ENCODE peak calls at places on chromosome 21, in ten cellular contexts. One of them, this sample, is unnamed.

GRCh38 chr21:26506951-26507350 is 66.1 kb downstream of the CYYR1 start:
- DNase-seq in GM20000: no peak
- DNase-seq in osteocyte: no peak
- DNase-seq in pancreas: no peak
- DNase-seq in kidney epithelial cell: peak; percentile 5
- DNase-seq in uterus: no peak
- DNase-seq in endothelial cell: no peak
- DNase-seq in psoas muscle: no peak
- DNase-seq in fibroblast of the aortic adventitia: peak; percentile 50
- DNase-seq in HepG2: no peak
- DNase-seq in this sample: no peak

GRCh38 chr21:46294647-46295176 is 8.6 kb downstream of the YBEY start:
- DNase-seq in uterus: no peak
- DNase-seq in HepG2: no peak
- DNase-seq in fibroblast of the aortic adventitia: peak; percentile 52
- DNase-seq in osteocyte: no peak
- DNase-seq in endothelial cell: no peak
- DNase-seq in psoas muscle: no peak
- DNase-seq in kidney epithelial cell: peak; percentile 48
- DNase-seq in GM20000: peak; percentile 74
- DNase-seq in pancreas: no peak
- DNase-seq in this sample: peak; percentile 79

GRCh38 chr21:24850121-24850520 is 757.2 kb downstream of the MRPL39 start:
- DNase-seq in fibroblast of the aortic adventitia: no peak
- DNase-seq in osteocyte: no peak
- DNase-seq in kidney epithelial cell: no peak
- DNase-seq in HepG2: no peak
- DNase-seq in pancreas: no peak
- DNase-seq in psoas muscle: no peak
- DNase-seq in endothelial cell: no peak
- DNase-seq in GM20000: no peak
- DNase-seq in uterus: no peak
- DNase-seq in this sample: no peak

GRCh38 chr21:45318556-45319341 is 31.1 kb upstream of the POFUT2 start:
- DNase-seq in osteocyte: no peak
- DNase-seq in pancreas: peak; percentile 61
- DNase-seq in endothelial cell: no peak
- DNase-seq in fibroblast of the aortic adventitia: no peak
- DNase-seq in kidney epithelial cell: no peak
- DNase-seq in uterus: peak; percentile 84
- DNase-seq in HepG2: peak; percentile 94
- DNase-seq in GM20000: no peak
- DNase-seq in psoas muscle: peak; percentile 84
- DNase-seq in this sample: no peak

GRCh38 chr21:33552093-33552998 is 9.5 kb downstream of the SON start:
- DNase-seq in GM20000: no peak
- DNase-seq in fibroblast of the aortic adventitia: no peak
- DNase-seq in osteocyte: no peak
- DNase-seq in psoas muscle: no peak
- DNase-seq in uterus: no peak
- DNase-seq in kidney epithelial cell: no peak
- DNase-seq in pancreas: no peak
- DNase-seq in endothelial cell: no peak
- DNase-seq in HepG2: no peak
- DNase-seq in this sample: no peak

GRCh38 chr21:31554511-31555022 is 104.9 kb upstream of the SOD1 start:
- DNase-seq in kidney epithelial cell: peak; percentile 19
- DNase-seq in pancreas: no peak
- DNase-seq in osteocyte: no peak
- DNase-seq in endothelial cell: peak; percentile 44
- DNase-seq in uterus: no peak
- DNase-seq in fibroblast of the aortic adventitia: peak; percentile 16
- DNase-seq in HepG2: no peak
- DNase-seq in psoas muscle: no peak
- DNase-seq in GM20000: peak; percentile 75
- DNase-seq in this sample: peak; percentile 64

GRCh38 chr21:22880573-22880972 is 1882.4 kb downstream of the NCAM2 start:
- DNase-seq in pancreas: no peak
- DNase-seq in GM20000: no peak
- DNase-seq in fibroblast of the aortic adventitia: no peak
- DNase-seq in kidney epithelial cell: no peak
- DNase-seq in HepG2: no peak
- DNase-seq in endothelial cell: no peak
- DNase-seq in psoas muscle: no peak
- DNase-seq in uterus: no peak
- DNase-seq in osteocyte: no peak
- DNase-seq in this sample: no peak

GRCh38 chr21:44940116-44940631 is 345 bp downstream of the SLX9 start:
- DNase-seq in GM20000: no peak
- DNase-seq in uterus: no peak
- DNase-seq in endothelial cell: no peak
- DNase-seq in psoas muscle: no peak
- DNase-seq in kidney epithelial cell: no peak
- DNase-seq in HepG2: no peak
- DNase-seq in osteocyte: no peak
- DNase-seq in fibroblast of the aortic adventitia: no peak
- DNase-seq in pancreas: no peak
- DNase-seq in this sample: no peak

DNA sequence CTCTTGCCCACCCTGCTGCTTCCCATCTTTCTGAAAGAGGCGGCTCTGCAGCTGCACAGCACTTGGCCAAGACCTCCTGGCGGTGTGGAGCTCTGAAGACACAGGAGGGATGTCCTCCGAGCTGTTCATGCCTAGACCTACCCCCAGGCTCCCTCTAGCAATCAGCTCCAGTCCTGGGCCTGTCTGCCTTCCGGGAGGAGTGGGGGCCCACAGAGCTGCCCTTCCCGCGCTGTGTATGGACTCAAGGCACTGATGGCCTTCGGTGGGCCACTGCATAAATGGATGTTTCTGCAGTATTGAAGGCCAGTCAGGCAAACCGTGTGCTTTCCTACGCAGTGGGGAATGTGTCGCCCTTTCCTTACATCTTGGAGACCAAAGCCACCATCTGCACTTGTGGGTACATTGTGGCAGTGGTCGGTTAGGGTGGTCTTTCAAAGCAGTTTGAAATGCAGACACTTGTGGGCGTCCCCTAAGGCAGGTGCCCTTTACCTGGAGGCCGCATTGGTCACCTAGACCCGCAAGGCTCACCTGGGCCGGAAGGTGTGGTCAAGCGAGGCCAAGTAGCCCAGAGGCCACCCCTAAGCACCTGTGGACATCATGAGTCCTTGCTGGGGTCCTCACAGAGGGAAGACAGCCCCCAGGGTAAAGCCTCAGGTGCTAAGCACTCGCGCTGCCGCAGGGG is 912 bp upstream of the PKNOX1 start:
- DNase-seq in osteocyte: no peak
- DNase-seq in psoas muscle: no peak
- DNase-seq in fibroblast of the aortic adventitia: no peak
- DNase-seq in HepG2: no peak
- DNase-seq in endothelial cell: no peak
- DNase-seq in pancreas: no peak
- DNase-seq in uterus: peak; percentile 24
- DNase-seq in GM20000: no peak
- DNase-seq in kidney epithelial cell: no peak
- DNase-seq in this sample: no peak
- TF ChIP-seq CTCF in osteocyte: no peak
- TF ChIP-seq CTCF in psoas muscle: no peak
- TF ChIP-seq CTCF in fibroblast of the aortic adventitia: no peak
- TF ChIP-seq CTCF in HepG2: no peak
- TF ChIP-seq CTCF in endothelial cell: no peak
- TF ChIP-seq CTCF in pancreas: no peak
- TF ChIP-seq CTCF in uterus: no peak
- TF ChIP-seq CTCF in GM20000: no peak
- TF ChIP-seq CTCF in kidney epithelial cell: no peak
- TF ChIP-seq CTCF in this sample: no peak

DNA sequence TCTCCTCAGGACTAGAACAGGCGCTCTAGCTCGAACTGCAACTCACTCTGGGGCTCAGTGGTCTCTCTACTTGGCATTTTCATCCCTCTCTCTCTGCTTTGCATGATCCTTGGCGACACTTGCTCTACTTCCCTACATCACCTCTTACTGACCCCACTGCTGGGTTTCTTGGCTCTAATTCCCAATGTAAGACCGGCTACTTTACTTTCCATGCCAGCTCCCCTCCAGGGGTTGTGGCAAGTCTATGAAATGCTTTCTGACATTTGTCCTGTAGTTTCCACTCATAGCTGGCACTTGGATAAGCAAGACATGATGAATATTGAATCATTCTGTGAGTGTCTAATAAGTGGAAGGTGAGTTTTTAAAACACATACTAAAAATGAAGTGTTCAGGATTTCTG is 292.3 kb downstream of the USP25 start:
- DNase-seq in uterus: no peak
- DNase-seq in psoas muscle: no peak
- DNase-seq in fibroblast of the aortic adventitia: no peak
- DNase-seq in osteocyte: no peak
- DNase-seq in endothelial cell: no peak
- DNase-seq in GM20000: no peak
- DNase-seq in HepG2: no peak
- DNase-seq in kidney epithelial cell: no peak
- DNase-seq in pancreas: no peak
- DNase-seq in this sample: no peak
- TF ChIP-seq CTCF in uterus: no peak
- TF ChIP-seq CTCF in psoas muscle: no peak
- TF ChIP-seq CTCF in fibroblast of the aortic adventitia: no peak
- TF ChIP-seq CTCF in osteocyte: no peak
- TF ChIP-seq CTCF in endothelial cell: no peak
- TF ChIP-seq CTCF in GM20000: no peak
- TF ChIP-seq CTCF in HepG2: no peak
- TF ChIP-seq CTCF in kidney epithelial cell: no peak
- TF ChIP-seq CTCF in pancreas: no peak
- TF ChIP-seq CTCF in this sample: no peak

GRCh38 chr21:42165901-42166300 is 53.0 kb upstream of the ABCG1 start:
- DNase-seq in endothelial cell: no peak
- DNase-seq in pancreas: no peak
- DNase-seq in uterus: no peak
- DNase-seq in psoas muscle: no peak
- DNase-seq in HepG2: no peak
- DNase-seq in osteocyte: peak; percentile 69
- DNase-seq in kidney epithelial cell: no peak
- DNase-seq in fibroblast of the aortic adventitia: no peak
- DNase-seq in GM20000: no peak
- DNase-seq in this sample: no peak

GRCh38 chr21:42162831-42163510 is 56.0 kb upstream of the ABCG1 start:
- DNase-seq in endothelial cell: no peak
- DNase-seq in psoas muscle: no peak
- DNase-seq in kidney epithelial cell: no peak
- DNase-seq in osteocyte: peak; percentile 75
- DNase-seq in uterus: no peak
- DNase-seq in pancreas: peak; percentile 29
- DNase-seq in HepG2: no peak
- DNase-seq in GM20000: no peak
- DNase-seq in fibroblast of the aortic adventitia: no peak
- DNase-seq in this sample: no peak

GRCh38 chr21:42164818-42165217 is 54.1 kb upstream of the ABCG1 start:
- DNase-seq in kidney epithelial cell: no peak
- DNase-seq in osteocyte: no peak
- DNase-seq in fibroblast of the aortic adventitia: no peak
- DNase-seq in psoas muscle: no peak
- DNase-seq in GM20000: no peak
- DNase-seq in pancreas: no peak
- DNase-seq in HepG2: no peak
- DNase-seq in uterus: no peak
- DNase-seq in endothelial cell: no peak
- DNase-seq in this sample: no peak

GRCh38 chr21:42163511-42163863 is 55.5 kb upstream of the ABCG1 start:
- DNase-seq in psoas muscle: no peak
- DNase-seq in kidney epithelial cell: no peak
- DNase-seq in fibroblast of the aortic adventitia: no peak
- DNase-seq in osteocyte: no peak
- DNase-seq in endothelial cell: no peak
- DNase-seq in HepG2: no peak
- DNase-seq in GM20000: no peak
- DNase-seq in uterus: no peak
- DNase-seq in pancreas: peak; percentile 43
- DNase-seq in this sample: no peak

DNA sequence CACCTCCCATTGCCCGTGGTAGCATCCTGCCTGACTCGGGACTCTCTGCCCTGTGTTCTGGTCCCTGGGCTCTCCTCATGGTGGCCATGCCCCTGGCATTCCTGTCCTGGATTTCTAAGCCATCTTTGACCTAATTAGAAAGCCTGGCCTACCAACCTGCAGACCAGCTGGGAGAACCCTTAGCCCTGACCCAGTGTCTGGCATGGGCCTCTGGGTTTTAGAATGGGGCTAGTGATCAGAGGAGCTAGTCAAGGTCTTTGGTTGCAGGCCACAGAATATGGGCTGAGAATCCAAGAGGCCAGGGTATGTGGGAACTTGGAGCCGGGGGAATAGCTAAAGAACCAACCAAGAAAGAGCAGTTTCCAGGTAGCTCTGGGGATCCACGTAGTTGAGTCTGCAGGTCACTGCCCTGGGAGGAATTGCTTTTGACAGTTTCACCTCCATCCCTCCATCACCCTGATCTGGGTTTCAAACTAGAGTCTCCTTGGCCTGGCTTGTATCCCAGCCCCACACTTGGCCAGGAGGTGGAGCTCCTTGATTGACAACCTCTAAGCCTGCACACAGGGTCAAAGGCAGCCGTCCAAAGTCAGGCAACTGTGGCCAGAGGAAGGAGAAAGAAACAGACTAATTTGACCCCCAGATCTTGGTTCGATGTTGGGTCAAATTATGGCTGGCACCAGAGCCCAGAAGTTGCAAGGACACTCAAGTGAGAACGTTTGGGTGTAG is 54.7 kb upstream of the ABCG1 start:
- DNase-seq in osteocyte: peak; percentile 56
- DNase-seq in psoas muscle: peak; percentile 82
- DNase-seq in uterus: no peak
- DNase-seq in pancreas: peak; percentile 63
- DNase-seq in kidney epithelial cell: no peak
- DNase-seq in GM20000: peak; percentile 81
- DNase-seq in HepG2: peak; percentile 24
- DNase-seq in endothelial cell: peak; percentile 59
- DNase-seq in fibroblast of the aortic adventitia: no peak
- DNase-seq in this sample: peak; percentile 81
- TF ChIP-seq CTCF in osteocyte: peak; percentile 48
- TF ChIP-seq CTCF in psoas muscle: peak; percentile 48
- TF ChIP-seq CTCF in uterus: peak; percentile 8
- TF ChIP-seq CTCF in pancreas: no peak
- TF ChIP-seq CTCF in kidney epithelial cell: peak; percentile 35
- TF ChIP-seq CTCF in GM20000: peak; percentile 52
- TF ChIP-seq CTCF in HepG2: peak; percentile 78
- TF ChIP-seq CTCF in endothelial cell: no peak
- TF ChIP-seq CTCF in fibroblast of the aortic adventitia: no peak
- TF ChIP-seq CTCF in this sample: peak; percentile 76

GRCh38 chr21:34764715-34765284 is 96.0 kb downstream of the CLIC6 start:
- DNase-seq in psoas muscle: no peak
- DNase-seq in osteocyte: no peak
- DNase-seq in endothelial cell: no peak
- DNase-seq in HepG2: no peak
- DNase-seq in fibroblast of the aortic adventitia: no peak
- DNase-seq in pancreas: no peak
- DNase-seq in uterus: no peak
- DNase-seq in kidney epithelial cell: no peak
- DNase-seq in GM20000: no peak
- DNase-seq in this sample: no peak

GRCh38 chr21:34766862-34767261 is 98.1 kb downstream of the CLIC6 start:
- DNase-seq in osteocyte: no peak
- DNase-seq in psoas muscle: no peak
- DNase-seq in pancreas: no peak
- DNase-seq in GM20000: no peak
- DNase-seq in HepG2: no peak
- DNase-seq in uterus: no peak
- DNase-seq in kidney epithelial cell: no peak
- DNase-seq in endothelial cell: no peak
- DNase-seq in fibroblast of the aortic adventitia: no peak
- DNase-seq in this sample: no peak

GRCh38 chr21:34761758-34762330 is 93.0 kb downstream of the CLIC6 start:
- DNase-seq in uterus: no peak
- DNase-seq in GM20000: no peak
- DNase-seq in psoas muscle: no peak
- DNase-seq in HepG2: no peak
- DNase-seq in osteocyte: peak; percentile 59
- DNase-seq in endothelial cell: no peak
- DNase-seq in fibroblast of the aortic adventitia: no peak
- DNase-seq in kidney epithelial cell: no peak
- DNase-seq in pancreas: no peak
- DNase-seq in this sample: no peak

GRCh38 chr21:34765619-34766018 is 96.8 kb downstream of the CLIC6 start:
- DNase-seq in fibroblast of the aortic adventitia: no peak
- DNase-seq in pancreas: no peak
- DNase-seq in psoas muscle: no peak
- DNase-seq in HepG2: no peak
- DNase-seq in kidney epithelial cell: no peak
- DNase-seq in GM20000: no peak
- DNase-seq in uterus: no peak
- DNase-seq in osteocyte: no peak
- DNase-seq in endothelial cell: no peak
- DNase-seq in this sample: no peak

DNA sequence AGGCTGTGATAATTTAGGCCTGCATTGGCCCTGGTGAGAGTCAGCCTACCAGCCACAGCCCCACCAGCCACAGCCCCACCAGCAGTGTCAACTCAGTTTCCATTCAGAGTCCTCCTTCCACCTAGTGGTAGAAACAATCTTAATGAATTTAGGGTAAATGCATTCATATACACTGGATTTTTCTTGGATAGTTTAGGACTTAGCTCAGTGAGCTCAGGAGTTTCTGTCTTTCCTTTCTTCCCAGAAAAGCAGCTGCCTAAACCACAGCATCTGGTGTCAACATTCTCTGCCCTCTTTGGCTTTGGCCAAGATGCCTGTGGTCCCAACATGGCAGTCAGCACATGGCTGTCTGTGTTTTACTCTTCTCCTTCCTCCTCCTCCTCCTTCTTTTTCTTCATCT is 94.0 kb downstream of the CLIC6 start:
- DNase-seq in osteocyte: peak; percentile 25
- DNase-seq in endothelial cell: no peak
- DNase-seq in uterus: no peak
- DNase-seq in GM20000: no peak
- DNase-seq in fibroblast of the aortic adventitia: no peak
- DNase-seq in kidney epithelial cell: no peak
- DNase-seq in psoas muscle: no peak
- DNase-seq in pancreas: no peak
- DNase-seq in HepG2: no peak
- DNase-seq in this sample: no peak
- TF ChIP-seq CTCF in osteocyte: no peak
- TF ChIP-seq CTCF in endothelial cell: peak; percentile 24
- TF ChIP-seq CTCF in uterus: no peak
- TF ChIP-seq CTCF in GM20000: no peak
- TF ChIP-seq CTCF in fibroblast of the aortic adventitia: no peak
- TF ChIP-seq CTCF in kidney epithelial cell: no peak
- TF ChIP-seq CTCF in psoas muscle: no peak
- TF ChIP-seq CTCF in pancreas: no peak
- TF ChIP-seq CTCF in HepG2: no peak
- TF ChIP-seq CTCF in this sample: no peak

This sample was measured in GM13976.